ENCODE peak calls at places on chromosomes 5 and 9, in nine cellular contexts. S is cardiac muscle cell, C is ovary, Q is aorta, I is esophagus squamous epithelium, F is testis, P is breast epithelium, H is neuronal stem cell, T is sigmoid colon. X is an unnamed sample. For H3K4me1, the result is how much of the 10 kb centered on the place peaks cover.

GRCh38 chr9:36317766-36318165 is 59.5 kb upstream of the GNE start:
- DNase-seq in P (peak), S (no peak), H (no peak), T (no peak), C (no peak), I (no peak), F (peak), Q (no peak), X (no peak)

GRCh38 chr9:34651286-34651685 is 699 bp upstream of the IL11RA start:
- DNase-seq in I (no peak), S (peak), P (no peak), H (no peak), T (peak), Q (no peak), F (peak), C (peak), X (no peak)

GRCh38 chr5:32138839-32139493 is 35.2 kb downstream of the GOLPH3 start:
- DNase-seq in H (no peak), I (no peak), S (peak), C (no peak), P (no peak), T (no peak), F (no peak), Q (no peak), X (peak)

GRCh38 chr5:40904205-40904993 is 4.9 kb upstream of the C7 start:
- DNase-seq in S (peak), F (peak), C (peak), I (no peak), P (no peak), T (peak), H (peak), Q (peak), X (peak)

GRCh38 chr5:151742870-151743294 is 15.5 kb downstream of the ATOX1 start:
- DNase-seq in Q (peak), S (peak), P (no peak), I (no peak), T (peak), H (peak), C (peak), F (peak), X (no peak)

GRCh38 chr5:124524552-124525232 is 221.7 kb downstream of the ZNF608 start:
- DNase-seq in H (no peak), T (no peak), F (no peak), C (no peak), Q (no peak), I (no peak), S (no peak), P (no peak), X (no peak)

GRCh38 chr5:93164690-93165089 is 416.3 kb downstream of the NR2F1-AS1 start:
- DNase-seq in S (peak), P (no peak), H (no peak), I (no peak), C (no peak), T (no peak), Q (no peak), F (no peak), X (no peak)

GRCh38 chr9:123835821-123836220 is 94.1 kb downstream of the DENND1A start:
- DNase-seq in F (no peak), H (no peak), C (no peak), S (no peak), T (no peak), I (no peak), Q (no peak), P (no peak), X (no peak)

GRCh38 chr5:113266227-113266912 is 168.4 kb downstream of the TSSK1B start:
- DNase-seq in C (no peak), Q (no peak), F (no peak), I (no peak), S (peak), T (no peak), P (no peak), H (no peak), X (no peak)

GRCh38 chr5:140298183-140298601 is 4.7 kb downstream of the PFDN1 start:
- DNase-seq in F (no peak), Q (no peak), S (peak), T (no peak), H (no peak), C (no peak), P (no peak), I (no peak), X (no peak)

GRCh38 chr5:159345336-159345735 is 15.0 kb upstream of the IL12B start:
- DNase-seq in Q (no peak), I (no peak), H (no peak), C (no peak), T (no peak), S (no peak), P (no peak), F (no peak), X (peak)

GRCh38 chr5:139659673-139660072 is 11.5 kb downstream of the CXXC5 start:
- DNase-seq in Q (no peak), P (no peak), C (no peak), I (no peak), T (no peak), F (no peak), H (no peak), S (no peak), X (no peak)

GRCh38 chr9:81573415-81574321 is 115.7 kb downstream of the TLE1 start:
- DNase-seq in P (no peak), F (no peak), T (no peak), H (peak), C (no peak), Q (no peak), S (no peak), I (no peak), X (no peak)

GRCh38 chr9:35617548-35617947 is 665 bp downstream of the CD72 start:
- DNase-seq in F (no peak), Q (no peak), S (no peak), I (no peak), C (no peak), T (no peak), H (no peak), P (no peak), X (no peak)

GRCh38 chr5:157561105-157561504 is 14.5 kb downstream of the ADAM19 start:
- DNase-seq in F (no peak), S (no peak), I (no peak), P (no peak), C (no peak), H (no peak), T (no peak), Q (no peak), X (no peak)

GRCh38 chr9:34612788-34613390 is 992 bp upstream of the RPP25L start:
- DNase-seq in I (no peak), Q (peak), S (peak), C (peak), H (no peak), P (peak), T (peak), F (peak), X (peak)

GRCh38 chr5:10863763-10864383 is 102.8 kb upstream of the DAP start:
- DNase-seq in C (no peak), T (no peak), F (peak), P (no peak), H (peak), I (no peak), Q (peak), S (peak), X (peak)

GRCh38 chr5:158759276-158759675 is 340.4 kb downstream of the EBF1 start:
- DNase-seq in T (no peak), H (no peak), F (no peak), S (no peak), P (no peak), C (no peak), I (no peak), Q (no peak), X (no peak)

GRCh38 chr9:28389411-28389810 is 816.1 kb upstream of the C9orf72 start:
- DNase-seq in S (peak), H (no peak), P (no peak), I (no peak), T (no peak), Q (no peak), C (no peak), F (no peak), X (no peak)

GRCh38 chr5:9947231-9947693 is 302.4 kb downstream of the ATPSCKMT start:
- DNase-seq in F (no peak), P (no peak), T (no peak), C (no peak), Q (no peak), S (peak), H (no peak), I (no peak), X (no peak)

GRCh38 chr5:150562832-150563231 is 54.9 kb downstream of the NDST1 start:
- DNase-seq in I (no peak), H (no peak), P (no peak), Q (no peak), C (no peak), T (no peak), F (peak), S (peak), X (no peak)

GRCh38 chr9:121498487-121499176 is 1.0 kb downstream of the GGTA1 start:
- DNase-seq in H (peak), Q (peak), T (no peak), F (peak), I (no peak), P (no peak), C (peak), S (peak), X (no peak)

GRCh38 chr5:117588611-117589010 is 1014.0 kb upstream of the SEMA6A start:
- DNase-seq in I (no peak), Q (no peak), F (no peak), T (no peak), H (no peak), S (peak), P (no peak), C (no peak), X (no peak)

GRCh38 chr5:43352916-43353315 is 39.7 kb upstream of the HMGCS1 start:
- DNase-seq in C (no peak), T (no peak), I (no peak), Q (no peak), S (no peak), F (no peak), H (no peak), P (no peak), X (no peak)

GRCh38 chr5:8729437-8729836 is 816.4 kb downstream of the SEMA5A start:
- DNase-seq in F (no peak), I (no peak), S (peak), C (no peak), Q (no peak), H (no peak), P (no peak), T (no peak), X (no peak)

GRCh38 chr5:59034498-59035186 is 451.8 kb downstream of the RAB3C start:
- DNase-seq in S (peak), F (no peak), I (no peak), C (no peak), H (no peak), P (no peak), Q (no peak), T (no peak), X (peak)

GRCh38 chr5:10747678-10748622 is 13.1 kb downstream of the DAP start:
- DNase-seq in Q (no peak), P (no peak), C (no peak), H (no peak), I (no peak), T (no peak), S (no peak), F (no peak), X (no peak)

GRCh38 chr5:87393331-87393730 is 19.4 kb downstream of the CCNH start:
- DNase-seq in C (no peak), H (no peak), P (no peak), S (peak), T (no peak), Q (no peak), I (no peak), F (no peak), X (no peak)

GRCh38 chr9:126504977-126505455 is 108.7 kb upstream of the LMX1B start:
- DNase-seq in H (no peak), C (no peak), Q (no peak), I (no peak), T (peak), F (no peak), S (no peak), P (no peak), X (no peak)

GRCh38 chr5:95471447-95471846 is 80.3 kb downstream of the FAM81B start:
- DNase-seq in F (no peak), S (no peak), I (no peak), C (no peak), T (no peak), Q (no peak), H (no peak), P (no peak), X (no peak)

GRCh38 chr5:2836133-2836532 is 84.7 kb upstream of the IRX2 start:
- DNase-seq in T (no peak), P (no peak), F (no peak), H (no peak), I (no peak), C (no peak), Q (no peak), S (no peak), X (no peak)

GRCh38 chr5:35815089-35815936 is 41.4 kb upstream of the IL7R start:
- DNase-seq in I (no peak), H (no peak), P (no peak), Q (no peak), S (peak), F (no peak), C (no peak), T (no peak), X (peak)

GRCh38 chr5:73280821-73281746 is 108.1 kb downstream of the TMEM174 start:
- DNase-seq in S (peak), Q (peak), P (no peak), F (no peak), I (no peak), C (peak), T (no peak), H (no peak), X (no peak)

GRCh38 chr9:37639109-37639748 is 11.5 kb upstream of the FRMPD1 start:
- DNase-seq in H (no peak), F (no peak), T (no peak), Q (no peak), I (no peak), C (no peak), S (peak), P (no peak), X (no peak)

GRCh38 chr9:84538879-84539278 is 130.7 kb upstream of the NTRK2 start:
- DNase-seq in C (no peak), S (no peak), Q (no peak), H (no peak), I (no peak), T (no peak), P (no peak), F (no peak), X (no peak)

GRCh38 chr9:72362118-72362531 is 2.9 kb downstream of the ZFAND5 start:
- DNase-seq in P (no peak), Q (no peak), C (no peak), I (no peak), T (no peak), S (peak), F (no peak), H (no peak), X (no peak)

GRCh38 chr5:170278611-170279500 is 18.7 kb downstream of the LCP2 start:
- DNase-seq in S (peak), P (no peak), C (no peak), I (peak), Q (peak), T (peak), H (no peak), F (no peak), X (peak)

GRCh38 chr5:159441441-159441840 is 111.2 kb upstream of the IL12B start:
- DNase-seq in I (no peak), T (no peak), F (peak), Q (no peak), C (no peak), P (no peak), S (no peak), H (no peak), X (no peak)

GRCh38 chr9:137504432-137504777 is 45.3 kb upstream of the NSMF start:
- DNase-seq in I (no peak), C (no peak), Q (no peak), S (no peak), F (no peak), T (no peak), H (no peak), P (no peak), X (no peak)

GRCh38 chr5:79547429-79547822 is 33.5 kb upstream of the HOMER1 start:
- DNase-seq in S (no peak), I (no peak), F (no peak), H (no peak), T (no peak), Q (no peak), P (no peak), C (no peak), X (no peak)

GRCh38 chr5:79540939-79541338 is 27.0 kb upstream of the HOMER1 start:
- DNase-seq in T (no peak), I (no peak), H (no peak), P (no peak), C (no peak), Q (no peak), S (no peak), F (no peak), X (no peak)

GRCh38 chr5:79547982-79548381 is 34.0 kb upstream of the HOMER1 start:
- DNase-seq in H (no peak), Q (no peak), S (no peak), I (no peak), T (no peak), F (no peak), C (no peak), P (no peak), X (no peak)

GRCh38 chr5:79544136-79544535 is 30.2 kb upstream of the HOMER1 start:
- DNase-seq in H (no peak), I (no peak), T (no peak), F (no peak), S (peak), C (no peak), P (no peak), Q (no peak), X (no peak)

DNA sequence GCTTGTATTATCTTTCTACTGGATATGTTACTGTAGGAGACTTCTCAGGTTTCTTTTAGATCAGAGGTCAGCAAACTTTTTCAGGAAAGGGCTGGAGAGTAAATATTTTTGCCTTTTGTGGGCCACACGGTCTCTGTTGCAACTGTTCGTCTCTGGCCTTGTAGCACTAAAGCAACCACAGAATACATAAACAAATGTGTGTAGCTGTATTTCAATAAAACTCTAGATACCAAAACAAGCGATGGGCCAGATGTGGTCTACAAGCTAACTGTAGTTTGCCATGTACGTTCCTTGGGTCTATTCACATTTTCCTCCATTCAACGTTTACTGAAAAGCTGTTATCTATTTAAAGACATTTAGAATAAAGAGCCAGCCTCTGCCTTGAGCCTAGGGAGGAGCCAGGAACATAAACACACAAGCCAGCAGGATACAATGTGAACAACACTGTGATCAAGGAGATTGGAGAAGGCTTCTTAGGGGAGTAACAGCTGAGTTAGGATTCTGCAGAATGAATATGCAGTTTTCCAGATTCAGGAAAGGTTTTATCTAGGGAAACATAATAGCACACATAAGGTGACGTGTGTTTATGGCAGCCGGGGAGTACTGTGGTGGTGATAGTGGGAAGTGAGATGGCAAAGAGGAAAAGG is 33.0 kb upstream of the HOMER1 start:
- DNase-seq in Q (no peak), P (no peak), S (no peak), H (no peak), F (no peak), C (no peak), I (no peak), T (no peak), X (no peak)
- H3K4me1 ChIP-seq in Q (under half), P (under half), S (under half), H (under half), F (under half), C (under half), I (under half), T (under half), X (under half)

DNA sequence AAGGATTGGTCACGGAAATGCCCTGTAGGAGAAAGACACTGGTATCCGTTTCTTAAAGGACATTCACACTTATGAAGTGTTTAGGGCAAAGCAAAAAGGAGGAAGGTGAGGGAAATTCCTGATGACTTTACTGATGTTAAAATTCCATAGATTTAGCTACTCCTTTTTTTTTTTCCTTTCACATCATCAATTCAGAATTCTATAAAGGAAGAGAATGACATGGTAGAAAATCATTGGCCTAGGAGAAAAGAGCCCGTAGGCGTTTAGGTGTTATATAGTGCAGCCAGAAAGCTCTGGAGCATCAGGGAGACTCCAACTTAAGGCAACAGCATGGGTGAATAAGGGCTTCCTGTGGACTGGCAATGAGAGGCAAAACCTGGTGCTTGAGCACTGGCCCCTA is at the start of gene TSLP:
- DNase-seq in H (no peak), P (no peak), S (no peak), Q (no peak), F (no peak), T (no peak), C (no peak), I (no peak), X (no peak)
- H3K4me3 ChIP-seq in H (peak), P (peak), S (peak), Q (peak), F (peak), T (peak), C (no peak), I (no peak), X (no peak)

DNA sequence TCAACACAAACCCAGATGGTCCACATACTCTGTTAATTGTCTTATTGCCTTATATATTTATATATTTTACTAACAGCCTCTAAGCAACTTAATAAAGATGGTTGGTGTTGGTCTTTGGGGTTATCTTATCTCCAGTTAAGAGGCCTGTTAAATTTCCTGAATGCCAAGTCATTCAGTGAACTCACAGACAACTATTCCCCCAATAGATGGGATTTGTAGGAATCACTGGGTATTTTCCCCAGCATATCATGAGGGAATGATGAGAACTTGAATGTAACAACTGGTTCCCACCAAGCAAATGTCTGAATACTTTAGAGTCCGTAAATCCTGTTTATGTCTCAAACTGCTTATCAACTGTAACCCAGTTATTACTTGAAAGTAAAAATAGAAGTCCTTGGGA is 42.7 kb upstream of the RETREG1 start:
- DNase-seq in P (no peak), F (no peak), C (no peak), I (no peak), H (no peak), Q (no peak), T (no peak), S (peak), X (no peak)
- H3K4me1 ChIP-seq in P (under half), F (under half), C (under half), I (under half), H (under half), Q (under half), T (under half), S (under half), X (under half)

GRCh38 chr5:162496080-162496808 is 428.7 kb downstream of the GABRG2 start:
- DNase-seq in S (no peak), P (no peak), H (no peak), F (no peak), I (no peak), Q (no peak), T (no peak), C (no peak), X (no peak)

GRCh38 chr5:162497455-162497854 is 429.9 kb downstream of the GABRG2 start:
- DNase-seq in T (no peak), Q (no peak), H (no peak), F (no peak), I (no peak), C (no peak), S (no peak), P (no peak), X (no peak)
- H3K4me3 ChIP-seq in T (no peak), Q (no peak), H (no peak), F (no peak), I (no peak), C (no peak), S (no peak), P (no peak), X (no peak)

DNA sequence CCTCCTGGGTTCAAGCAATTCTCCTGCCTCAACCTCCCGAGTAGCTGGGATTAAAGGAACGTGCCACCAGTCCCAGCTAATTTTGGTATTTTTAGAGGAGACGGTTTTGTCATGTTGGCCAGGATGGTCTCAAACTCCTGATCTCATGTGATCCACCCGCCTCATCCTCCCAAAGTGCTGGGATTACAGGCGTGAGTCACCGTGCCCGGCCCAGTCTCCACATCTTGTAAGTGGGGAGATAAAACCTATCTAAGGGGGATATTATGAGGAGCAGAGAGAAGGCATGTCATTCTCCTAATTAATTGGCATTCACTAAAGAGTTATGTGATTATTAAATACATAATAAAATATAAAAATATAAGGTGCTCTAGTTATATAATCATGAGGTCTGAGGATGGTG is 94.1 kb upstream of the BOD1 start:
- DNase-seq in Q (no peak), S (no peak), H (no peak), F (no peak), I (no peak), T (no peak), P (no peak), C (no peak), X (no peak)
- H3K4me1 ChIP-seq in Q (under half), S (under half), H (under half), F (under half), I (under half), T (under half), P (under half), C (under half), X (under half)